ENCODE peak calls at places on chromosomes 1 and 21, in ten cellular contexts. M is left ventricle myocardium inferior, T is IMR-90, D is GM12865, X is GM13977, I is transverse colon, P is body of pancreas, C is lung, Y is upper lobe of right lung, U is dorsolateral prefrontal cortex. J is an unnamed sample.

GRCh38 chr1:63813829-63814277 is 40.0 kb downstream of the ROR1 start:
- DNase-seq in C (no peak), T (peak), X (peak), P (no peak), Y (no peak), M (no peak), I (no peak), U (no peak), D (no peak), J (no peak)

GRCh38 chr1:164754088-164754600 is 195.2 kb downstream of the PBX1 start:
- DNase-seq in X (no peak), I (no peak), U (no peak), T (peak), M (no peak), D (no peak), Y (no peak), P (peak), C (no peak), J (no peak)

GRCh38 chr1:94055459-94056122 is 65.4 kb downstream of the ABCA4 start:
- DNase-seq in I (no peak), D (no peak), C (no peak), Y (no peak), U (no peak), P (no peak), X (no peak), T (no peak), M (no peak), J (no peak)

GRCh38 chr1:89822109-89822962 is 1.5 kb downstream of the LRRC8D start:
- DNase-seq in Y (no peak), I (peak), U (no peak), T (no peak), C (no peak), D (peak), P (no peak), M (peak), X (peak), J (no peak)

GRCh38 chr1:45089711-45090110 is 77.7 kb downstream of the UROD start:
- DNase-seq in P (no peak), T (no peak), D (no peak), C (no peak), Y (no peak), X (no peak), I (no peak), U (no peak), M (no peak), J (no peak)

GRCh38 chr1:229342305-229342901 is 444 bp downstream of the CCSAP start:
- DNase-seq in I (peak), U (peak), C (peak), X (peak), T (peak), Y (peak), D (peak), P (peak), M (peak), J (peak)

GRCh38 chr1:119453021-119453420 is 38.1 kb downstream of the HSD3B2 start:
- DNase-seq in I (no peak), M (no peak), T (peak), X (no peak), D (no peak), Y (no peak), U (no peak), C (no peak), P (no peak), J (no peak)

GRCh38 chr1:43844114-43844513 is 89.5 kb upstream of the ARTN start:
- DNase-seq in M (no peak), C (no peak), D (no peak), P (no peak), I (peak), T (no peak), Y (no peak), X (no peak), U (no peak), J (no peak)

GRCh38 chr1:151710187-151710586 is 6.4 kb downstream of the CELF3 start:
- DNase-seq in C (no peak), X (no peak), M (no peak), Y (no peak), D (peak), I (no peak), P (peak), U (peak), T (peak), J (no peak)

GRCh38 chr21:17613242-17613676 is 558 bp upstream of the BTG3 start:
- DNase-seq in C (peak), X (peak), M (no peak), D (no peak), Y (peak), P (peak), U (no peak), I (peak), T (no peak), J (no peak)

GRCh38 chr1:171081220-171081993 is 9.3 kb upstream of the FMO3 start:
- DNase-seq in M (no peak), P (no peak), I (no peak), Y (no peak), D (peak), C (no peak), T (peak), X (peak), U (no peak), J (no peak)

GRCh38 chr1:61052393-61053280 is 29.7 kb upstream of the NFIA start:
- DNase-seq in P (no peak), T (no peak), C (peak), Y (no peak), D (no peak), U (no peak), X (no peak), M (no peak), I (no peak), J (no peak)

GRCh38 chr1:57269621-57270235 is 154.1 kb downstream of the DAB1 start:
- DNase-seq in U (no peak), C (no peak), X (no peak), Y (no peak), D (no peak), T (no peak), I (no peak), M (no peak), P (no peak), J (no peak)

GRCh38 chr1:34359411-34359810 is 182.7 kb downstream of the C1orf94 start:
- DNase-seq in P (no peak), U (no peak), I (no peak), T (no peak), M (no peak), C (no peak), Y (no peak), D (no peak), X (no peak), J (no peak)

GRCh38 chr1:187465441-187465840 is 636.7 kb downstream of the PLA2G4A start:
- DNase-seq in I (peak), P (no peak), X (no peak), U (no peak), M (no peak), Y (no peak), T (no peak), D (no peak), C (no peak), J (no peak)

GRCh38 chr1:66374148-66374547 is 159.8 kb upstream of the SGIP1 start:
- DNase-seq in Y (no peak), U (no peak), C (no peak), I (no peak), M (no peak), P (no peak), D (peak), T (no peak), X (no peak), J (no peak)

GRCh38 chr1:38745476-38746410 is 113.8 kb downstream of the RRAGC start:
- DNase-seq in C (no peak), P (no peak), Y (no peak), I (no peak), D (no peak), T (no peak), U (no peak), X (no peak), M (no peak), J (no peak)

GRCh38 chr1:239011382-239011781 is 375.0 kb upstream of the CHRM3 start:
- DNase-seq in D (no peak), U (no peak), T (no peak), I (no peak), C (no peak), X (no peak), M (no peak), Y (no peak), P (no peak), J (no peak)

GRCh38 chr1:239008568-239008967 is 377.8 kb upstream of the CHRM3 start:
- DNase-seq in X (no peak), T (no peak), Y (no peak), U (no peak), P (no peak), I (no peak), M (no peak), C (no peak), D (no peak), J (no peak)
- TF ChIP-seq CTCF in X (no peak), T (no peak), Y (no peak), U (no peak), P (peak), I (no peak), M (no peak), C (no peak), D (no peak), J (no peak)

GRCh38 chr1:2875677-2876531 is 74.4 kb upstream of the TTC34 start:
- DNase-seq in U (peak), D (no peak), C (no peak), T (no peak), I (no peak), M (peak), P (peak), Y (no peak), X (no peak), J (no peak)
- TF ChIP-seq CTCF in U (peak), D (no peak), C (no peak), T (peak), I (no peak), M (peak), P (peak), Y (peak), X (no peak), J (no peak)

DNA sequence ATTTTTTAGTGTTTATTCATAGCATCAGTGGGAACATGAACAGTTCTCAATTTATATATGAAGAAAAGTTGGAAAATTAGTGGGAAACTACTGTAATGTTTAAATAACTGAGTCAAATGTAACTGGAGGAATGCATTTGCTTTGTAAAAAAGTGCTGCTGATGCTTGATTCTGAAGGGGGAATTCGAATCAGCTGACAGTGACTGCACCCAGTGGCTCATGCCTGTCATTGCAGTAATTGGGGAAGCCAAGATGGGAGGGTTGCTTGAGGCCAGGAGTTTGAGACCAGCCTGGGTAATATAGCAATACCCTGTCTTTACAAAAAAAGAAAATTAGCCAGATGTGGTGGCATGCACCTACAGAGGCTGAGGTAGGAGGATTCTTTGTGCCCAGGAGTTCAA is 398.4 kb downstream of the ZP4 start:
- DNase-seq in T (no peak), C (no peak), Y (no peak), X (no peak), U (no peak), M (no peak), I (no peak), D (peak), P (no peak), J (no peak)
- TF ChIP-seq CTCF in T (no peak), C (no peak), Y (no peak), X (peak), U (no peak), M (peak), I (no peak), D (peak), P (no peak), J (no peak)

GRCh38 chr1:221022331-221022730 is 143.1 kb downstream of the HLX start:
- DNase-seq in T (no peak), X (no peak), I (no peak), C (no peak), Y (no peak), P (no peak), M (no peak), U (no peak), D (no peak), J (no peak)
- TF ChIP-seq CTCF in T (no peak), X (no peak), I (no peak), C (no peak), Y (no peak), P (no peak), M (no peak), U (no peak), D (no peak), J (no peak)

DNA sequence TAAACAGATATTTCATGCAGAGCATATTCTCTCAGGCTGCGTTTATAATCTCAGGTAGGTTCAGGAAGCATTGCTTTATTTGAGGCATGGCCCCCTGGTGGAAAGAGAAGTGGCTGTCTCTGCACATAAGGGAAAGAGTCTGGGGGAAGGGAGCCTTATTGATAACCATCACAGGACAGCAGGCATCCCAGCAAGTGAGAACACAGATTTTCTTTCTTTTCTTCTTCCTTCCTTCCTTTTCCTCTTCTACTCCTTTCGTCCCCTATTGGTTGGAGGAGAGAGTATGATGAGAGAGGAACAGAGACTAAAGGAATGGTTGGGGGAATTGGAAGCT is 21.9 kb downstream of the TSNAX start:
- DNase-seq in D (peak), X (peak), M (no peak), T (no peak), P (no peak), U (no peak), I (no peak), Y (no peak), C (no peak), J (no peak)
- TF ChIP-seq CTCF in D (peak), X (peak), M (peak), T (peak), P (peak), U (no peak), I (peak), Y (peak), C (no peak), J (peak)

GRCh38 chr1:214602764-214603657 is at the start of gene CENPF:
- DNase-seq in Y (peak), T (peak), U (peak), D (peak), P (peak), X (peak), M (peak), C (peak), I (peak), J (peak)
- TF ChIP-seq CTCF in Y (peak), T (peak), U (peak), D (peak), P (peak), X (peak), M (peak), C (peak), I (peak), J (no peak)

DNA sequence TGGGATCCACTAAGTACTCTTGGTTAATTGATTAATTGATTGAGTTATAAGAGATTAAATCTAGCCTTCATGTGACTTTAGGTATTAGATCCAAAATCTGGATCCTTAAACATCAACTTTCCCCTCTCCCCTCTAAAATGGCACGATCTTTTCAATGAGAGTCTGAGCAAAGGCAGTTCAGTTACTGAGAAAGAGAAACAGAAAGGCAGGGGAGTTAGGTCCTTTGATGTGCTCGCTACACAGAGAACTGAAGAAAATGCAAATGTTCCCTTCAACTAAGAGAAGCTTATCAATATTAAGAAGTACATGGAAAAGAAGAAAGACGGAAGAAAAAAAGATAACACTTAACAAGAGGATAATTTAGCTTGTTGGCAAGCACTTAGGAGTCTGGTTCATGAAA is 307.4 kb upstream of the PLXNA2 start:
- DNase-seq in Y (no peak), M (no peak), U (no peak), I (no peak), T (no peak), D (peak), X (no peak), C (no peak), P (no peak), J (no peak)
- TF ChIP-seq CTCF in Y (no peak), M (no peak), U (no peak), I (no peak), T (no peak), D (no peak), X (no peak), C (no peak), P (no peak), J (no peak)

DNA sequence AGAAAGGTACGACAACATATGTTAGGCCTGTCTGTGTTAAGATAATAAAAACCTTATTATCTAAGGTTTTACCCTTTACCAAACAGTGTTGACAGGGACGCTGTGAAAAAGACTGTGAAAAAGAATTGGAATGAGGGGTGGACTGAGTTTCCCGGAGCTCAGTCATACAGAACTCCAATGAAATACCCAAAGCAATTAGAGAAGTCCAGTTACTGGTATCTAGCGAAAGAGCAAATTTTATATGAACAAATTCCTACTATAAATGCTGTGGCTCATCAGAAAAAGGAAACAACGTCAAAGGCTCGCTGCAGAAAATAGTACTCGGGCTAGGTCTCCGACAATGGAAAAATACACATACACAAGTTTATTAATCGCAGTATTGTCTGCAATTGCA is 708 bp upstream of the RBBP5 start:
- DNase-seq in D (no peak), I (no peak), M (no peak), C (no peak), X (no peak), P (no peak), U (no peak), Y (no peak), T (no peak), J (no peak)
- TF ChIP-seq CTCF in D (no peak), I (no peak), M (no peak), C (no peak), X (no peak), P (no peak), U (peak), Y (no peak), T (no peak), J (no peak)

GRCh38 chr1:211631168-211631567 is 44.3 kb downstream of the NEK2 start:
- DNase-seq in X (no peak), Y (no peak), P (no peak), U (no peak), M (no peak), T (no peak), I (no peak), D (no peak), C (no peak), J (no peak)

GRCh38 chr1:211632808-211633522 is 42.5 kb downstream of the NEK2 start:
- DNase-seq in T (peak), D (no peak), C (no peak), U (no peak), X (no peak), Y (no peak), P (peak), I (no peak), M (peak), J (no peak)

GRCh38 chr1:211628446-211628845 is 47.0 kb downstream of the NEK2 start:
- DNase-seq in U (no peak), I (no peak), T (no peak), C (no peak), M (no peak), Y (no peak), P (no peak), D (no peak), X (no peak), J (no peak)

GRCh38 chr1:211632117-211632807 is 43.2 kb downstream of the NEK2 start:
- DNase-seq in T (no peak), C (no peak), U (no peak), Y (no peak), P (no peak), D (peak), X (no peak), I (no peak), M (no peak), J (no peak)

DNA sequence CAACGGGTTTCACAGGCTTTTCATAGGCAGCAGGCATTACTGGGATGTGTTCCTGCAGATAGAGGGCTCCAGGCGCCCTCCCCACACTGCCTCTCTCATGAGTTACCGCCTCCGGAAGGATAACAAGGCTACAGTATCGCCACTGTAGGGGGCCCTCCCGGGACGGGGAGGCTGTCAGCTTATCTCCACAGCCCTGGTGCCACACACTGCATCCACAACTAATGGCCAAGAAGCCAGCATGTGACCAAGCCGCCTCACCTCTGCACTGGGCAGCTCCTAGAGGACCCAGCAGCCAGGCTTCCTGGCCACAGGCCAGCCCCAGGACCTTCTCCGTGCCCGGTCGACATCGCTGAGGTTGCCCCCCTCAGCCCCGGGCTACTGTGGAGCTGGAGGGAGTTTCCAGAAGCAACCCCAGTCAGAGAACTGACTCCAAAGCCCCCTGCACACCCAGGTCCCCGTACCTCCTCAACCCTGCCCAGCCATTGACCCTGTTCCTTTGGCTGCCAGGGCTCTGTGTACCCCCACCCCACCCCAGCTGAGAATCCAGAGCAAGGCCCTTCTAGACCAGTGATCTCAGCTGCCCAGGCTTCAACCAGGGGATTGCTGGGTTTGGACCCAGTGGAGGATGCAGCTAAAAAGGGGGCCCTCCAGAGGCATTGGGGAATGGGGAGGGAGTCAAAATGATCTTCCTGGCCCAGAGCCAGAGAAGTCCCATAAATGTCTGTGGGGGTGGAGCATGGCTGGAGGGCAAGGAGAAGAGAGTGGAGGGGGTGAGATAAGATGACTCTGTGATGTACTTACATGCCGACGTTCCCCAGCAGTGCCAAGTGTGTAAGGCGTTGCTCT is 45.0 kb downstream of the NEK2 start:
- DNase-seq in U (no peak), I (no peak), M (peak), X (no peak), Y (no peak), C (no peak), P (peak), D (no peak), T (no peak), J (no peak)
- TF ChIP-seq CTCF in U (no peak), I (no peak), M (peak), X (no peak), Y (no peak), C (no peak), P (no peak), D (no peak), T (no peak), J (no peak)

J was measured in progenitor cell of endocrine pancreas.